ENCODE peak calls at places on chromosomes 11 and 22, in six cellular contexts. K is keratinocyte, T is prostate gland, I is sigmoid colon, E is left ventricle myocardium inferior, H is adrenal gland. J is an unnamed sample.

GRCh38 chr22:31530816-31531180 is 34.5 kb downstream of the SFI1 start:
- DNase-seq in I (no peak), T (no peak), K (no peak), E (no peak), H (no peak), J (no peak)

GRCh38 chr22:44802071-44802700 is 49.8 kb downstream of the ARHGAP8 start:
- DNase-seq in H (no peak), E (no peak), T (no peak), K (no peak), I (no peak), J (no peak)

GRCh38 chr22:46104881-46105493 is 45.3 kb upstream of the PPARA start:
- DNase-seq in K (no peak), T (no peak), H (no peak), E (no peak), I (no peak), J (no peak)

GRCh38 chr22:45552580-45553332 is 50.1 kb downstream of the FBLN1 start:
- DNase-seq in K (no peak), T (no peak), H (peak), E (peak), I (peak), J (peak)

GRCh38 chr11:74141274-74141695 is 29.5 kb downstream of the C2CD3 start:
- DNase-seq in I (no peak), T (peak), E (no peak), K (no peak), H (no peak), J (no peak)

GRCh38 chr22:50678651-50679521 is 6.3 kb downstream of the SHANK3 start:
- DNase-seq in H (peak), T (no peak), E (no peak), K (no peak), I (no peak), J (no peak)

GRCh38 chr11:88508808-88509581 is 171.5 kb upstream of the CTSC start:
- DNase-seq in H (no peak), I (no peak), T (no peak), E (peak), K (no peak), J (peak)

GRCh38 chr11:12787847-12788246 is 113.6 kb downstream of the TEAD1 start:
- DNase-seq in T (no peak), K (no peak), I (no peak), E (no peak), H (peak), J (no peak)

GRCh38 chr22:23862103-23862502 is 4.4 kb downstream of the SLC2A11 start:
- DNase-seq in K (no peak), T (peak), I (no peak), H (no peak), E (no peak), J (peak)

GRCh38 chr11:2563216-2564007 is 118.6 kb downstream of the KCNQ1 start:
- DNase-seq in E (peak), H (peak), T (no peak), K (no peak), I (no peak), J (peak)

GRCh38 chr22:30636226-30637077 is 871 bp downstream of the SLC35E4 start:
- DNase-seq in E (peak), K (no peak), T (peak), H (peak), I (no peak), J (peak)

GRCh38 chr11:102347526-102348331 is 715 bp downstream of the BIRC2 start:
- DNase-seq in T (peak), E (no peak), K (no peak), I (no peak), H (no peak), J (peak)

GRCh38 chr11:6249822-6250555 is 9.6 kb upstream of the CCKBR start:
- DNase-seq in K (peak), E (peak), H (peak), T (no peak), I (no peak), J (peak)

GRCh38 chr11:452916-453527 is 2.9 kb downstream of the PTDSS2 start:
- DNase-seq in H (no peak), T (no peak), I (no peak), E (no peak), K (no peak), J (no peak)

GRCh38 chr11:123483465-123483864 is 53.4 kb downstream of the GRAMD1B start:
- DNase-seq in E (no peak), T (no peak), I (no peak), K (no peak), H (peak), J (no peak)

GRCh38 chr11:66715346-66716085 is 13.5 kb downstream of the SPTBN2 start:
- DNase-seq in K (no peak), T (no peak), I (no peak), E (no peak), H (no peak), J (no peak)

GRCh38 chr11:56841210-56841810 is 92.8 kb upstream of the OR9G4 start:
- DNase-seq in T (peak), H (peak), I (no peak), K (peak), E (no peak), J (peak)

GRCh38 chr22:49281467-49282340 is 546.0 kb downstream of the BRD1 start:
- DNase-seq in E (no peak), I (no peak), K (no peak), T (no peak), H (no peak), J (no peak)

GRCh38 chr11:126628790-126629621 is 273.5 kb downstream of the ST3GAL4 start:
- DNase-seq in H (no peak), E (no peak), K (no peak), I (no peak), T (no peak), J (no peak)

GRCh38 chr11:94826415-94826814 is 58.3 kb downstream of the AMOTL1 start:
- DNase-seq in I (no peak), H (no peak), E (no peak), K (no peak), T (no peak), J (no peak)

GRCh38 chr22:46416537-46417267 is 81.2 kb downstream of the TRMU start:
- DNase-seq in T (no peak), K (no peak), E (no peak), H (no peak), I (no peak), J (no peak)

GRCh38 chr11:129115652-129116585 is 76.2 kb downstream of the ARHGAP32 start:
- DNase-seq in T (no peak), H (no peak), K (no peak), E (no peak), I (no peak), J (no peak)

GRCh38 chr22:30270841-30271240 is 4.2 kb upstream of the OSM start:
- DNase-seq in T (no peak), E (peak), I (peak), H (peak), K (no peak), J (peak)

GRCh38 chr11:3913921-3914320 is 58.5 kb downstream of the STIM1 start:
- DNase-seq in T (no peak), E (no peak), H (no peak), K (no peak), I (no peak), J (no peak)

GRCh38 chr22:49460662-49461371 is 366.9 kb downstream of the BRD1 start:
- DNase-seq in I (no peak), E (no peak), K (no peak), T (no peak), H (no peak), J (no peak)

GRCh38 chr11:113384551-113384950 is 3.0 kb upstream of the ANKK1 start:
- DNase-seq in I (no peak), E (no peak), T (peak), K (peak), H (no peak), J (peak)

GRCh38 chr11:16925495-16926065 is 88.6 kb downstream of the PLEKHA7 start:
- DNase-seq in K (peak), E (peak), T (peak), I (peak), H (no peak), J (peak)

GRCh38 chr11:115505165-115505564 is 950 bp upstream of the CADM1 start:
- DNase-seq in T (peak), E (no peak), I (no peak), H (peak), K (no peak), J (no peak)
- H3K27ac ChIP-seq in T (peak), E (peak), I (peak), H (peak), K (no peak), J (peak)

GRCh38 chr22:40042312-40042711 is 47.6 kb downstream of the FAM83F start:
- DNase-seq in I (no peak), K (no peak), E (no peak), H (peak), T (no peak), J (no peak)
- H3K27ac ChIP-seq in I (no peak), K (no peak), E (peak), H (no peak), T (no peak), J (peak)

GRCh38 chr11:27328602-27329001 is 34.4 kb downstream of the CCDC34 start:
- DNase-seq in T (no peak), E (no peak), H (no peak), I (no peak), K (no peak), J (no peak)
- H3K27ac ChIP-seq in T (no peak), E (no peak), H (no peak), I (no peak), K (no peak), J (no peak)

GRCh38 chr22:18144105-18144504 is 5.9 kb upstream of the USP18 start:
- DNase-seq in I (no peak), K (no peak), E (no peak), T (no peak), H (no peak), J (no peak)
- H3K27ac ChIP-seq in I (no peak), K (no peak), E (no peak), T (no peak), H (no peak), J (peak)

DNA sequence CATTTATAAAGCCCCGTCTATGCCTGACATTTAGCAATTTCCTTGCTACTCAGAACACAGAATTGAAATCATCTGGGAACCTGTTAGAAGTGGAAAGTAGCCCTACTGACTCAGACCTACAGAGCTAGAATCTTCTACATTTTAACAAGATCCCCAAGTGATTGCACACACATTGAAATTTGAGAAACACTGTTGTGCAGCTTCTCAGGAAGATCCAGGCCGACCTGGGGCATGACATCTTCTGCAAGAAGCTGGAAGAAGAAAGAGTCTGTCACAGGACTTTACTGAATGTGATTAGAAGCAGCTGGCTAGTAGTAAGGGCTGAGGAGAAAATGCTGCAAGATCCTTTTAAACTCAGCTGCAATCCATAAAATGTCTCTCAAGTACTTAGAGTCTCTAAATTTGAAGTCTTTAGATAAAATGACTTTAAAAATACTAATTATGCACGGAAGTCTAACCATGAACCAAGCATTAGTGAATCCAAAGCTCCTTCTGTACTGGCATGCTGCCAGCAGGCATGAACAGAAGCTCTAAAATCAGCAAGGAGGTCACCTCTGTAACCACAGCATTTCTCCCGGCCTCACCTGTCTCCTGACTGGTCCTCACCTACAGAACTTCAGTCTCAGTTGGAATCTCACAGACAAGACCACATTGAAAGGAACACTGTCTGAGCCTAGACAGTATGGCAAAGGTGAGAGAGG is 85.1 kb downstream of the SERGEF start:
- DNase-seq in E (no peak), H (no peak), I (no peak), T (no peak), K (no peak), J (no peak)
- H3K27ac ChIP-seq in E (no peak), H (no peak), I (no peak), T (no peak), K (no peak), J (no peak)

DNA sequence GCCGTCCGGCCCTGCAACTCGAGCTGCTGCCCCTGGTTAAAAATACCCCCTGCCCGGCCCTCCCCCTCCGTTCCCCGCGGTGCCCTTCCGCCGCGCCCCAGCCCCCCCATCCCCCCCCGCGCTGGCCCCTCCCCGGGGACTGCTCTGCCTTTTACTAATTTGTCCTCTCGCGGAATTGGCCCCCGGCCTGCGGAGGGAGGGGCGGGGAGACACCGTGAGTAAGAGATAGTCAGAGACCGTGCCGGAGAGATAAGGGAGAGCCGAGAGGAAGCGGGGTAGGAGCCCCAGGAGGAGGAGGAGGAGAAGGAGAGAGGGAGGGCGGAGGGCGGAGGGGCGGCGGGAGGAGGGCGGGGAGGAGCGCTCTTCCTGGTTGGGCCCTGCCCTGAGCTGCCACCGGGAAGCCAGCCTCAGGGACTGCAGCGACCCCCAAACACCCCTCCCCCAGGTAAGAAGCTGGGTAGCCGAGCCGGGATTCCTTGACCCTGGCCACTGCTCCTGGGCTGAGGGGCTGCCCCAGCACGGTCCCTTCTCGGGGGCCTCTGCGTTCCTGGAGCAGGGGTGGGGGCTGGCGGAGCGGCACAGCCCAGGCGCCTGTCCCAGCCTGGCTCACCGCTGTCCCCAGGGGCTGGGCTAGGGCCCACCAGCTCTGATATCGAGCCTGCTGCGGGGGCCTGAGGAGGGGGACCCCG is at the start of gene CAPN1:
- DNase-seq in I (peak), E (peak), H (peak), K (peak), T (peak), J (peak)
- H3K27ac ChIP-seq in I (peak), E (peak), H (peak), K (peak), T (peak), J (peak)

GRCh38 chr22:37967147-37967546 is 13.6 kb downstream of the POLR2F start:
- DNase-seq in T (no peak), I (no peak), K (no peak), E (no peak), H (no peak), J (no peak)
- H3K27ac ChIP-seq in T (no peak), I (no peak), K (no peak), E (no peak), H (no peak), J (no peak)

GRCh38 chr11:131099013-131099412 is 182.7 kb upstream of the SNX19 start:
- DNase-seq in H (no peak), I (no peak), T (no peak), K (no peak), E (no peak), J (no peak)
- H3K27ac ChIP-seq in H (no peak), I (no peak), T (no peak), K (no peak), E (no peak), J (no peak)